ENCODE peak calls at places on chromosomes 3 and 15, in nine cellular contexts. C, U, G, F, J, H, D, R and L are unnamed samples.

GRCh38 chr3:136396916-136397315 is 146.8 kb downstream of the PCCB start:
- DNase-seq in U (no peak), G (no peak), R (peak; percentile 41), H (no peak), C (no peak), F (no peak), D (no peak), J (no peak), L (no peak)

GRCh38 chr3:146326875-146327543 is 76.1 kb upstream of the PLSCR4 start:
- DNase-seq in G (no peak), C (peak; percentile 26), J (peak; percentile 76), D (peak; percentile 12), H (peak; percentile 39), F (no peak), U (peak; percentile 55), R (peak; percentile 89), L (no peak)

GRCh38 chr3:124887177-124887995 is at the start of gene ITGB5:
- DNase-seq in C (no peak), F (peak; percentile 3), H (peak; percentile 90), D (peak; percentile 72), U (peak; percentile 83), G (peak; percentile 89), R (peak; percentile 81), J (peak; percentile 86), L (peak; percentile 79)

GRCh38 chr15:23690450-23690852 is 3.3 kb upstream of the NDN start:
- DNase-seq in J (peak; percentile 66), D (no peak), F (no peak), H (peak; percentile 48), R (peak; percentile 9), G (peak; percentile 68), C (peak; percentile 12), U (peak; percentile 79), L (no peak)

GRCh38 chr15:80501453-80501852 is 97.3 kb downstream of the ARNT2 start:
- DNase-seq in R (no peak), J (no peak), C (no peak), U (no peak), G (no peak), D (no peak), F (no peak), H (no peak), L (no peak)

GRCh38 chr3:37072892-37073291 is 79.6 kb downstream of the MLH1 start:
- DNase-seq in R (peak; percentile 80), U (no peak), D (no peak), J (peak; percentile 67), G (no peak), C (peak; percentile 80), F (peak; percentile 39), H (no peak), L (no peak)

GRCh38 chr3:53718462-53718861 is 127.8 kb downstream of the CHDH start:
- DNase-seq in R (no peak), H (no peak), D (no peak), C (no peak), J (no peak), F (no peak), U (no peak), G (peak; percentile 83), L (no peak)

GRCh38 chr3:14793126-14793857 is 25.5 kb upstream of the FGD5 start:
- DNase-seq in U (no peak), H (no peak), G (peak; percentile 43), R (no peak), D (no peak), C (no peak), J (no peak), F (no peak), L (no peak)

GRCh38 chr3:182618981-182619591 is 174.2 kb upstream of the ATP11B start:
- DNase-seq in D (no peak), J (peak; percentile 1), R (peak; percentile 5), F (no peak), U (no peak), H (no peak), G (no peak), C (no peak), L (no peak)

GRCh38 chr15:58771621-58772235 is 626 bp downstream of the MINDY2 start:
- DNase-seq in U (peak; percentile 54), D (no peak), F (peak; percentile 10), J (no peak), R (no peak), G (peak; percentile 83), H (peak; percentile 55), C (no peak), L (peak; percentile 32)

GRCh38 chr3:163939926-163940325 is 1138.4 kb downstream of the SI start:
- DNase-seq in C (no peak), U (no peak), J (no peak), F (no peak), R (no peak), H (peak; percentile 3), G (peak; percentile 61), D (no peak), L (no peak)

GRCh38 chr15:57183041-57183440 is 193.3 kb upstream of the CGNL1 start:
- DNase-seq in R (peak; percentile 62), D (no peak), U (no peak), C (no peak), J (no peak), F (no peak), H (no peak), G (no peak), L (no peak)

GRCh38 chr15:77421370-77421700 is 647 bp downstream of the HMG20A start:
- DNase-seq in H (peak; percentile 3), C (no peak), R (peak; percentile 26), U (peak; percentile 11), G (peak; percentile 59), J (no peak), D (peak; percentile 12), F (peak; percentile 20), L (no peak)

GRCh38 chr15:81768773-81769172 is 277.0 kb downstream of the MEX3B start:
- DNase-seq in U (no peak), G (peak; percentile 24), F (no peak), J (no peak), H (no peak), D (no peak), C (no peak), R (no peak), L (no peak)

GRCh38 chr3:130934442-130935089 is 40.7 kb downstream of the ATP2C1 start:
- DNase-seq in G (no peak), J (peak; percentile 35), H (no peak), C (no peak), D (no peak), F (no peak), R (no peak), U (no peak), L (no peak)

GRCh38 chr15:57866149-57866736 is 159.7 kb downstream of the POLR2M start:
- DNase-seq in F (peak; percentile 37), H (peak; percentile 70), U (peak; percentile 67), R (peak; percentile 77), C (no peak), J (peak; percentile 37), D (peak; percentile 40), G (peak; percentile 92), L (peak; percentile 48)

GRCh38 chr15:33675246-33675645 is 293.1 kb upstream of the CHRM5 start:
- DNase-seq in R (peak; percentile 53), D (peak; percentile 55), C (no peak), G (peak; percentile 54), J (peak; percentile 46), H (no peak), F (peak; percentile 11), U (no peak), L (peak; percentile 55)

GRCh38 chr3:170076715-170077238 is 39.0 kb downstream of the GPR160 start:
- DNase-seq in C (peak; percentile 59), D (no peak), U (no peak), H (no peak), F (no peak), G (no peak), R (peak; percentile 52), J (peak; percentile 50), L (no peak)

GRCh38 chr3:170079466-170080165 is 41.8 kb downstream of the GPR160 start:
- DNase-seq in J (peak; percentile 6), U (no peak), D (no peak), R (no peak), F (no peak), G (no peak), H (peak; percentile 29), C (no peak), L (no peak)

GRCh38 chr3:170080605-170081004 is 42.8 kb downstream of the GPR160 start:
- DNase-seq in D (no peak), J (no peak), U (no peak), F (no peak), C (no peak), R (no peak), H (no peak), G (no peak), L (no peak)

GRCh38 chr3:170077406-170077805 is 39.6 kb downstream of the GPR160 start:
- DNase-seq in J (no peak), C (no peak), H (no peak), D (no peak), R (no peak), F (no peak), G (no peak), U (no peak), L (no peak)

GRCh38 chr3:170078620-170079281 is 41.0 kb downstream of the GPR160 start:
- DNase-seq in F (no peak), H (peak; percentile 42), U (no peak), D (no peak), R (no peak), C (no peak), G (peak; percentile 60), J (no peak), L (no peak)
- TF ChIP-seq CTCF in F (no peak), H (no peak), U (no peak), D (peak; percentile 13), R (no peak), C (no peak), G (peak; percentile 45), J (no peak), L (no peak)

GRCh38 chr3:140198242-140198641 is 263.3 kb downstream of the CLSTN2 start:
- DNase-seq in U (no peak), J (no peak), D (no peak), F (no peak), C (no peak), G (no peak), R (no peak), H (no peak), L (no peak)
- TF ChIP-seq CTCF in U (no peak), J (no peak), D (no peak), F (no peak), C (no peak), G (no peak), R (no peak), H (no peak), L (no peak)

DNA sequence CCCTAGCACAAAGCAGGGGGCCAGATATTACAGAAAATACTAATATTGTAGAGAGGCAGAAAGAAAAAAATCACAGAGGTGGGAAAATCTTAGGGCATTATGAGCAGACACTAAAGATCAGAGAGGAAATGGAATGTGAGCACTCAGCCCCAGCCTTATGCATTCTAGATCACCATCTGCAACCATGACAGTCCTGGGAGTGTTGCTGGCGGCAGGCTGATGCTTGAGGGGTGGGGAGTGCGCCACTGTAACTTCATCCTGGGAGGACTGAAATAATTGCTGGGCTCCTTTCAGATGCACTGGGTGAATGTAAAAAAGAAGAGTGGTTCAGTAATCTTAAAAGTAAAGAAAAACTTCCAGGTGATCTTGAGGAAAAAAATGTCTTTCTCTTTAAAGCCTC is 427.6 kb upstream of the SEMA6D start:
- DNase-seq in F (no peak), J (no peak), R (no peak), D (no peak), C (no peak), G (no peak), H (no peak), U (no peak), L (no peak)
- TF ChIP-seq CTCF in F (no peak), J (no peak), R (no peak), D (no peak), C (no peak), G (no peak), H (no peak), U (no peak), L (no peak)

GRCh38 chr3:32542807-32543206 is 27.9 kb downstream of the DYNC1LI1 start:
- DNase-seq in D (no peak), H (no peak), F (no peak), G (no peak), R (no peak), J (no peak), U (no peak), C (no peak), L (no peak)
- TF ChIP-seq CTCF in D (no peak), H (no peak), F (no peak), G (no peak), R (no peak), J (no peak), U (no peak), C (no peak), L (no peak)